ENCODE peak calls at places on chromosomes 1 and 21, in eight cellular contexts. V, D, X, H, O, Q, P and I are unnamed samples.

GRCh38 chr1:11564237-11564636 is 85.3 kb downstream of the DISP3 start:
- DNase-seq in H (no peak), V (no peak), Q (peak; percentile 73), D (no peak), O (no peak), X (no peak), P (no peak), I (no peak)

GRCh38 chr1:57945045-57945444 is 521.2 kb upstream of the DAB1 start:
- DNase-seq in V (no peak), Q (no peak), H (no peak), O (no peak), X (no peak), D (no peak), P (no peak), I (no peak)

GRCh38 chr1:231499148-231499763 is 29.2 kb upstream of the TSNAX start:
- DNase-seq in H (no peak), P (no peak), Q (no peak), X (no peak), D (no peak), O (no peak), V (no peak), I (no peak)

GRCh38 chr1:219302697-219303096 is 129.0 kb downstream of the LYPLAL1 start:
- DNase-seq in D (no peak), Q (no peak), H (no peak), P (no peak), X (no peak), V (peak; percentile 59), O (no peak), I (no peak)

GRCh38 chr1:228289996-228290881 is 82.4 kb downstream of the OBSCN start:
- DNase-seq in H (no peak), Q (no peak), X (no peak), D (peak; percentile 43), P (no peak), O (peak; percentile 74), V (no peak), I (no peak)

GRCh38 chr1:172275478-172275877 is 145.0 kb upstream of the C1orf105 start:
- DNase-seq in O (no peak), D (no peak), H (no peak), V (no peak), Q (no peak), X (no peak), P (no peak), I (no peak)

GRCh38 chr21:20790113-20790512 is 208.1 kb upstream of the NCAM2 start:
- DNase-seq in Q (peak; percentile 64), D (no peak), V (no peak), O (no peak), P (peak; percentile 29), X (no peak), H (no peak), I (no peak)

GRCh38 chr1:21579788-21580187 is 70.6 kb downstream of the ALPL start:
- DNase-seq in H (no peak), P (no peak), X (no peak), O (no peak), Q (no peak), V (peak; percentile 33), D (no peak), I (peak; percentile 64)

GRCh38 chr1:18090636-18091035 is 17.0 kb upstream of the IGSF21 start:
- DNase-seq in O (no peak), V (no peak), X (no peak), Q (peak; percentile 96), D (no peak), P (peak; percentile 89), H (no peak), I (no peak)

GRCh38 chr1:239126881-239127280 is 259.5 kb upstream of the CHRM3 start:
- DNase-seq in P (no peak), H (no peak), X (no peak), D (no peak), V (no peak), Q (peak; percentile 40), O (no peak), I (no peak)

GRCh38 chr1:44632511-44633072 is 41.7 kb downstream of the TMEM53 start:
- DNase-seq in D (no peak), P (peak; percentile 62), V (peak; percentile 32), O (no peak), H (peak; percentile 23), Q (peak; percentile 85), X (peak; percentile 16), I (peak; percentile 50)

GRCh38 chr1:229637746-229638145 is 11.7 kb downstream of the URB2 start:
- DNase-seq in Q (no peak), P (no peak), X (no peak), D (no peak), O (peak; percentile 57), V (no peak), H (no peak), I (no peak)

GRCh38 chr1:154318386-154318785 is 2.5 kb upstream of the AQP10 start:
- DNase-seq in H (no peak), D (no peak), X (no peak), V (no peak), O (no peak), Q (no peak), P (no peak), I (no peak)

GRCh38 chr1:160949881-160950280 is 4.7 kb downstream of the ITLN2 start:
- DNase-seq in H (no peak), V (no peak), Q (no peak), O (no peak), P (no peak), D (no peak), X (no peak), I (no peak)

GRCh38 chr1:22105611-22106207 is 37.2 kb downstream of the WNT4 start:
- DNase-seq in V (peak; percentile 69), H (peak; percentile 73), D (no peak), P (peak; percentile 69), X (peak; percentile 27), O (no peak), Q (peak; percentile 74), I (no peak)

GRCh38 chr1:228747536-228747935 is 12.3 kb downstream of the RHOU start:
- DNase-seq in H (no peak), P (no peak), Q (peak; percentile 43), O (no peak), X (no peak), D (no peak), V (no peak), I (no peak)

GRCh38 chr1:14612281-14612680 is 13.8 kb downstream of the KAZN start:
- DNase-seq in P (no peak), V (no peak), X (no peak), Q (no peak), O (no peak), D (no peak), H (no peak), I (no peak)
- H3K27ac ChIP-seq in P (no peak overlapping the region), V (no peak overlapping the region), X (no peak overlapping the region), Q (no peak overlapping the region), O (no peak overlapping the region), D (no peak overlapping the region), H (no peak overlapping the region), I (no peak overlapping the region)

DNA sequence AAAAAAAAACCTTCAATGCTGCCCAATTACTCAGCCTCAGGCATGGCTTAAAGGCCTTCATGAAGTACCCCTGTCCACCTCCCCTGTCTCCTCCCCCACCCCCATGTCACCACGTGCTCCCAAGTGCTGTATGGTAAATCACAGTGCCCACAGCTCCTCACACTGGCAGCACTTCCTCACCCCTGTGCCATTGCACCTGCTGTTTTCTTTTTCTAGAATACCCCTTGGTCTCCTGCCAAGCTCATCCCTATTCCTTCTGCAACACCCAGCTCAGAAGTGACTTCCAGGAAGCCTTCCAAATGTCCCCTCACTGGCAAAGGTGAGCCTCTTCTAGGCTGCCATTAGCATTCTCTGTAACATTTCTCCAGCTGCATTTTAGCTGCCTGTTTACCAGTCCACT is 9.4 kb downstream of the AKNAD1 start:
- DNase-seq in P (no peak), X (no peak), V (no peak), O (no peak), H (no peak), Q (no peak), D (no peak), I (no peak)
- H3K36me3 ChIP-seq in P (no peaks in the 10 kb centered on the region), X (no peaks in the 10 kb centered on the region), V (no peaks in the 10 kb centered on the region), O (no peaks in the 10 kb centered on the region), H (no peaks in the 10 kb centered on the region), Q (no peaks in the 10 kb centered on the region), D (no peaks in the 10 kb centered on the region), I (no peaks in the 10 kb centered on the region)

DNA sequence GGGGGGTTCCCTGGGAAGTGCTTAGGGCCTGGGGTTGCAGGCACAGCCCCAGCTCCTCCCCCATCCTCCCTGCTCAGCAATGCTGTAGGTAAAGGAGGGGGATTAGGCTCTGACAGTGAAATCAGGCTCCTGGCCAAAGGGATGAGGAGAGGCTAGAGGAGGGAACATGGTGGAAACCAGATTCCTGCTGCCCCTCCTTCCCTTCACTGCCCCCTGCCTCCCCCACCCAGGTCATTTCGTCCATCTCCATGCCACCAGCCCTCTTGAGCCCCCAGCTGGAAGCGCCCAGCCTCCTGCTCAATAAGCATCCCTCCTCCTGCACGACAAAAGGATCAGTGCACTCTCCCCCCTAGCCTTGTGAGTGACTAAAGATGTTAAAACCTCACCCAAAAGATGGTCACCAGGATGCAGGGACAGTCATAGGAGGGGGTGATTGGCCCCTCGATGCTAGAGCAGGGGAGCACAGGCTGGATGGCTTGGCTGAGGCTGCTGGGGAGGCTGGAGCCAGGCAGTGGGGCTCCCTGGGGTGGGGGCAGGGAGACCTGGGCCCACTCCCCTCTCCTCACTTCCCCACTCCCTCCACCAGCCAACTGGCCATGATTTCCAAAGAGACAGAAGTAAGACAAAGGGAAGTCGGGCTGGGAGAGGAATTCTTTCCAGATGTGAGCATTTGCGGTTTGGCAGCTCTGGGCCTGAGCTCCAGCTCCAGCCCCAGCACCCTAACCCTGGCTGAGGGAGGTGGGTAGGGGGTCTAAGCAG is 2.3 kb upstream of the CRABP2 start:
- DNase-seq in X (no peak), V (peak; percentile 51), Q (peak; percentile 87), P (peak; percentile 84), O (no peak), D (no peak), H (no peak), I (no peak)
- H3K27ac ChIP-seq in X (no peak overlapping the region), V (no peak overlapping the region), Q (peak overlapping the region; percentile 98), P (peak overlapping the region; percentile 91), O (peak overlapping the region; percentile 80), D (peak overlapping the region; percentile 92), H (peak overlapping the region; percentile 97), I (no peak overlapping the region)

GRCh38 chr1:50750021-50750619 is 209.9 kb downstream of the FAF1 start:
- DNase-seq in P (peak; percentile 31), X (peak; percentile 49), D (no peak), Q (peak; percentile 24), V (peak; percentile 36), H (peak; percentile 13), O (no peak), I (peak; percentile 16)
- H3K36me3 ChIP-seq in P (no peaks in the 10 kb centered on the region), X (no peaks in the 10 kb centered on the region), D (no peaks in the 10 kb centered on the region), Q (no peaks in the 10 kb centered on the region), V (peaks cover 1% of the 10 kb centered on the region), H (no peaks in the 10 kb centered on the region), O (peaks cover under 1% of the 10 kb centered on the region), I (peaks cover 5% of the 10 kb centered on the region)

DNA sequence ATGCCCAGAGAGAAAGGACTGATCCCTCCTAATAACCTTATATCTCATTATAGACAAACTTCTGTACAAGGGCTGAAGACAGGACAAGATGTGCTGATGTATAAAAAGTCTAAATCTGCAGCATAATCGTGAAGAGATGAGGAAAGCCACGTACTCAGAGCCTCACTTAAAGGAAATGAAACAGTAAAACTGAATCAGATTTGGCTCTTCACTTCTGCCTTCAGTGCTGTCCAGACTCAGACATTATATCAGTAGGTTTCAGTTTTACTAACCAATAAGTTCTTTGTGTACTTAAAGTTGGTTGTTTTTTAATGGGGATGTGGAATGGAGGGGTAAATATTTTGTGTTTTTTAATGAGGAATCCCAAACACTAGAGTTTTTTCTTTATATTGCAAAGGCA is 45.3 kb upstream of the RGS1 start:
- DNase-seq in X (no peak), V (peak; percentile 48), P (no peak), D (no peak), H (no peak), O (no peak), Q (no peak), I (no peak)
- H3K27ac ChIP-seq in X (peak overlapping the region; percentile 54), V (peak overlapping the region; percentile 35), P (no peak overlapping the region), D (peak overlapping the region; percentile 63), H (peak overlapping the region; percentile 54), O (peak overlapping the region; percentile 28), Q (no peak overlapping the region), I (peak overlapping the region; percentile 24)